ENCODE peak calls at places on chromosomes 6 and 20, in nine cellular contexts. K, P, T, Y, S, D, I, V and E are unnamed samples.

GRCh38 chr6:158561247-158561884 is 1.5 kb downstream of the TMEM181 start:
- DNase-seq in K (no peak), P (no peak), T (no peak), Y (no peak), S (no peak), D (no peak), I (no peak), V (peak), E (no peak)

GRCh38 chr20:61482425-61482887 is 230.4 kb downstream of the CDH4 start:
- DNase-seq in K (no peak), P (no peak), T (no peak), Y (no peak), S (no peak), D (no peak), I (no peak), V (peak), E (no peak)

GRCh38 chr6:91317247-91317646 is 730.4 kb upstream of the MAP3K7 start:
- DNase-seq in K (no peak), P (no peak), T (no peak), Y (peak), S (no peak), D (no peak), I (peak), V (no peak), E (no peak)

GRCh38 chr20:15297059-15297875 is 959.9 kb upstream of the FLRT3 start:
- DNase-seq in K (no peak), P (no peak), T (no peak), Y (no peak), S (no peak), D (no peak), I (no peak), V (no peak), E (no peak)

GRCh38 chr6:103455275-103455674 is 1404.4 kb downstream of the HACE1 start:
- DNase-seq in K (no peak), P (no peak), T (no peak), Y (no peak), S (no peak), D (no peak), I (no peak), V (no peak), E (no peak)

GRCh38 chr6:33451606-33452005 is 2.8 kb upstream of the ZBTB9 start:
- DNase-seq in K (no peak), P (no peak), T (no peak), Y (no peak), S (no peak), D (no peak), I (no peak), V (no peak), E (no peak)

GRCh38 chr6:105372862-105373182 is 30.1 kb downstream of the PREP start:
- DNase-seq in K (no peak), P (no peak), T (no peak), Y (no peak), S (no peak), D (no peak), I (no peak), V (no peak), E (no peak)

GRCh38 chr6:112231609-112232060 is 22.7 kb downstream of the LAMA4 start:
- DNase-seq in K (no peak), P (no peak), T (no peak), Y (peak), S (no peak), D (no peak), I (peak), V (no peak), E (peak)